ENCODE peak calls at places on chromosomes 6 and 20, in five cellular contexts. One of them, this sample, is unnamed.

GRCh38 chr20:17971571-17972013 is 2.8 kb downstream of the MGME1 start:
- DNase-seq in progenitor cell of endocrine pancreas: no peak
- DNase-seq in Daoy: no peak
- DNase-seq in epithelial cell of esophagus: no peak
- DNase-seq in stimulated activated CD8-positive, alpha-beta memory T cell treated with anti-CD3 and anti-CD28 coated beads, Interleukin-7, amount 100 ng/mL, for 1 hour: no peak
- DNase-seq in this sample: no peak

GRCh38 chr6:85579581-85579980 is 14.1 kb downstream of the SNX14 start:
- DNase-seq in epithelial cell of esophagus: no peak
- DNase-seq in stimulated activated CD8-positive, alpha-beta memory T cell treated with anti-CD3 and anti-CD28 coated beads, Interleukin-7, amount 100 ng/mL, for 1 hour: no peak
- DNase-seq in Daoy: no peak
- DNase-seq in progenitor cell of endocrine pancreas: no peak
- DNase-seq in this sample: no peak

GRCh38 chr6:39882567-39882953 is 51.7 kb downstream of the MOCS1 start:
- DNase-seq in epithelial cell of esophagus: no peak
- DNase-seq in Daoy: peak; percentile 89
- DNase-seq in progenitor cell of endocrine pancreas: no peak
- DNase-seq in stimulated activated CD8-positive, alpha-beta memory T cell treated with anti-CD3 and anti-CD28 coated beads, Interleukin-7, amount 100 ng/mL, for 1 hour: no peak
- DNase-seq in this sample: no peak

GRCh38 chr6:32603888-32604287 is 14.2 kb upstream of the HLA-DRB1 start:
- DNase-seq in Daoy: no peak
- DNase-seq in progenitor cell of endocrine pancreas: no peak
- DNase-seq in epithelial cell of esophagus: no peak
- DNase-seq in stimulated activated CD8-positive, alpha-beta memory T cell treated with anti-CD3 and anti-CD28 coated beads, Interleukin-7, amount 100 ng/mL, for 1 hour: no peak
- DNase-seq in this sample: no peak

GRCh38 chr6:11702039-11702795 is 76.4 kb downstream of the ADTRP start:
- DNase-seq in progenitor cell of endocrine pancreas: no peak
- DNase-seq in stimulated activated CD8-positive, alpha-beta memory T cell treated with anti-CD3 and anti-CD28 coated beads, Interleukin-7, amount 100 ng/mL, for 1 hour: no peak
- DNase-seq in epithelial cell of esophagus: peak; percentile 86
- DNase-seq in Daoy: peak; percentile 66
- DNase-seq in this sample: no peak

GRCh38 chr20:46681032-46681854 is 8.0 kb downstream of the TP53RK start:
- DNase-seq in epithelial cell of esophagus: peak; percentile 72
- DNase-seq in progenitor cell of endocrine pancreas: peak; percentile 49
- DNase-seq in Daoy: peak; percentile 41
- DNase-seq in stimulated activated CD8-positive, alpha-beta memory T cell treated with anti-CD3 and anti-CD28 coated beads, Interleukin-7, amount 100 ng/mL, for 1 hour: peak; percentile 36
- DNase-seq in this sample: peak; percentile 66

GRCh38 chr20:1335961-1336698 is 7.2 kb upstream of the SDCBP2 start:
- DNase-seq in Daoy: no peak
- DNase-seq in epithelial cell of esophagus: no peak
- DNase-seq in stimulated activated CD8-positive, alpha-beta memory T cell treated with anti-CD3 and anti-CD28 coated beads, Interleukin-7, amount 100 ng/mL, for 1 hour: no peak
- DNase-seq in progenitor cell of endocrine pancreas: no peak
- DNase-seq in this sample: no peak

GRCh38 chr6:109079981-109080380 is 14.7 kb downstream of the SESN1 start:
- DNase-seq in Daoy: no peak
- DNase-seq in progenitor cell of endocrine pancreas: no peak
- DNase-seq in stimulated activated CD8-positive, alpha-beta memory T cell treated with anti-CD3 and anti-CD28 coated beads, Interleukin-7, amount 100 ng/mL, for 1 hour: no peak
- DNase-seq in epithelial cell of esophagus: no peak
- DNase-seq in this sample: no peak

GRCh38 chr6:12403201-12403826 is 113.2 kb downstream of the EDN1 start:
- DNase-seq in progenitor cell of endocrine pancreas: no peak
- DNase-seq in epithelial cell of esophagus: peak; percentile 79
- DNase-seq in stimulated activated CD8-positive, alpha-beta memory T cell treated with anti-CD3 and anti-CD28 coated beads, Interleukin-7, amount 100 ng/mL, for 1 hour: no peak
- DNase-seq in Daoy: peak; percentile 77
- DNase-seq in this sample: no peak

GRCh38 chr20:28562510-28562898 is 2695.0 kb upstream of the DEFB115 start:
- DNase-seq in progenitor cell of endocrine pancreas: no peak
- DNase-seq in stimulated activated CD8-positive, alpha-beta memory T cell treated with anti-CD3 and anti-CD28 coated beads, Interleukin-7, amount 100 ng/mL, for 1 hour: no peak
- DNase-seq in Daoy: peak; percentile 84
- DNase-seq in epithelial cell of esophagus: no peak
- DNase-seq in this sample: no peak

GRCh38 chr20:63121749-63122405 is 94.1 kb downstream of the YTHDF1 start:
- DNase-seq in stimulated activated CD8-positive, alpha-beta memory T cell treated with anti-CD3 and anti-CD28 coated beads, Interleukin-7, amount 100 ng/mL, for 1 hour: no peak
- DNase-seq in Daoy: no peak
- DNase-seq in progenitor cell of endocrine pancreas: no peak
- DNase-seq in epithelial cell of esophagus: no peak
- DNase-seq in this sample: no peak

GRCh38 chr6:129659167-129659566 is 50.8 kb downstream of the ARHGAP18 start:
- DNase-seq in epithelial cell of esophagus: no peak
- DNase-seq in progenitor cell of endocrine pancreas: no peak
- DNase-seq in Daoy: no peak
- DNase-seq in stimulated activated CD8-positive, alpha-beta memory T cell treated with anti-CD3 and anti-CD28 coated beads, Interleukin-7, amount 100 ng/mL, for 1 hour: no peak
- DNase-seq in this sample: no peak

GRCh38 chr20:19757973-19758887 is at the start of gene RIN2:
- DNase-seq in stimulated activated CD8-positive, alpha-beta memory T cell treated with anti-CD3 and anti-CD28 coated beads, Interleukin-7, amount 100 ng/mL, for 1 hour: no peak
- DNase-seq in Daoy: peak; percentile 89
- DNase-seq in progenitor cell of endocrine pancreas: peak; percentile 96
- DNase-seq in epithelial cell of esophagus: peak; percentile 95
- DNase-seq in this sample: no peak

GRCh38 chr6:163841733-163842132 is 427.2 kb downstream of the QKI start:
- DNase-seq in epithelial cell of esophagus: no peak
- DNase-seq in progenitor cell of endocrine pancreas: no peak
- DNase-seq in stimulated activated CD8-positive, alpha-beta memory T cell treated with anti-CD3 and anti-CD28 coated beads, Interleukin-7, amount 100 ng/mL, for 1 hour: no peak
- DNase-seq in Daoy: no peak
- DNase-seq in this sample: no peak

GRCh38 chr6:89347825-89348224 is 4.7 kb downstream of the UBE2J1 start:
- DNase-seq in progenitor cell of endocrine pancreas: no peak
- DNase-seq in stimulated activated CD8-positive, alpha-beta memory T cell treated with anti-CD3 and anti-CD28 coated beads, Interleukin-7, amount 100 ng/mL, for 1 hour: no peak
- DNase-seq in epithelial cell of esophagus: peak; percentile 10
- DNase-seq in Daoy: no peak
- DNase-seq in this sample: no peak

GRCh38 chr6:148530394-148530923 is 187.8 kb downstream of the SASH1 start:
- DNase-seq in progenitor cell of endocrine pancreas: no peak
- DNase-seq in epithelial cell of esophagus: peak; percentile 46
- DNase-seq in stimulated activated CD8-positive, alpha-beta memory T cell treated with anti-CD3 and anti-CD28 coated beads, Interleukin-7, amount 100 ng/mL, for 1 hour: no peak
- DNase-seq in Daoy: peak; percentile 85
- DNase-seq in this sample: no peak

GRCh38 chr6:43842231-43842794 is 72.3 kb downstream of the VEGFA start:
- DNase-seq in epithelial cell of esophagus: no peak
- DNase-seq in Daoy: peak; percentile 54
- DNase-seq in progenitor cell of endocrine pancreas: no peak
- DNase-seq in stimulated activated CD8-positive, alpha-beta memory T cell treated with anti-CD3 and anti-CD28 coated beads, Interleukin-7, amount 100 ng/mL, for 1 hour: no peak
- DNase-seq in this sample: no peak

GRCh38 chr20:896626-897025 is 19.5 kb downstream of the ANGPT4 start:
- DNase-seq in stimulated activated CD8-positive, alpha-beta memory T cell treated with anti-CD3 and anti-CD28 coated beads, Interleukin-7, amount 100 ng/mL, for 1 hour: no peak
- DNase-seq in epithelial cell of esophagus: no peak
- DNase-seq in Daoy: no peak
- DNase-seq in progenitor cell of endocrine pancreas: no peak
- DNase-seq in this sample: no peak

GRCh38 chr6:8192067-8192466 is 89.7 kb upstream of the EEF1E1 start:
- DNase-seq in Daoy: no peak
- DNase-seq in epithelial cell of esophagus: no peak
- DNase-seq in progenitor cell of endocrine pancreas: no peak
- DNase-seq in stimulated activated CD8-positive, alpha-beta memory T cell treated with anti-CD3 and anti-CD28 coated beads, Interleukin-7, amount 100 ng/mL, for 1 hour: no peak
- DNase-seq in this sample: no peak

GRCh38 chr6:13009465-13009864 is 292.9 kb downstream of the PHACTR1 start:
- DNase-seq in progenitor cell of endocrine pancreas: no peak
- DNase-seq in epithelial cell of esophagus: no peak
- DNase-seq in stimulated activated CD8-positive, alpha-beta memory T cell treated with anti-CD3 and anti-CD28 coated beads, Interleukin-7, amount 100 ng/mL, for 1 hour: no peak
- DNase-seq in Daoy: no peak
- DNase-seq in this sample: no peak

GRCh38 chr6:82022614-82023102 is 224.9 kb downstream of the IBTK start:
- DNase-seq in progenitor cell of endocrine pancreas: no peak
- DNase-seq in stimulated activated CD8-positive, alpha-beta memory T cell treated with anti-CD3 and anti-CD28 coated beads, Interleukin-7, amount 100 ng/mL, for 1 hour: no peak
- DNase-seq in epithelial cell of esophagus: peak; percentile 93
- DNase-seq in Daoy: peak; percentile 81
- DNase-seq in this sample: no peak

GRCh38 chr6:30844118-30844535 is 40.2 kb upstream of the DDR1 start:
- DNase-seq in Daoy: peak; percentile 26
- DNase-seq in stimulated activated CD8-positive, alpha-beta memory T cell treated with anti-CD3 and anti-CD28 coated beads, Interleukin-7, amount 100 ng/mL, for 1 hour: no peak
- DNase-seq in progenitor cell of endocrine pancreas: no peak
- DNase-seq in epithelial cell of esophagus: no peak
- DNase-seq in this sample: no peak

GRCh38 chr20:33373735-33374605 is 27.3 kb downstream of the CDK5RAP1 start:
- DNase-seq in epithelial cell of esophagus: peak; percentile 48
- DNase-seq in stimulated activated CD8-positive, alpha-beta memory T cell treated with anti-CD3 and anti-CD28 coated beads, Interleukin-7, amount 100 ng/mL, for 1 hour: no peak
- DNase-seq in progenitor cell of endocrine pancreas: no peak
- DNase-seq in Daoy: peak; percentile 43
- DNase-seq in this sample: no peak

GRCh38 chr6:150723056-150723658 is 123.5 kb downstream of the PLEKHG1 start:
- DNase-seq in epithelial cell of esophagus: no peak
- DNase-seq in Daoy: peak; percentile 52
- DNase-seq in progenitor cell of endocrine pancreas: no peak
- DNase-seq in stimulated activated CD8-positive, alpha-beta memory T cell treated with anti-CD3 and anti-CD28 coated beads, Interleukin-7, amount 100 ng/mL, for 1 hour: no peak
- DNase-seq in this sample: no peak

GRCh38 chr6:13417431-13417830 is 70.0 kb downstream of the GFOD1 start:
- DNase-seq in Daoy: no peak
- DNase-seq in progenitor cell of endocrine pancreas: no peak
- DNase-seq in epithelial cell of esophagus: no peak
- DNase-seq in stimulated activated CD8-positive, alpha-beta memory T cell treated with anti-CD3 and anti-CD28 coated beads, Interleukin-7, amount 100 ng/mL, for 1 hour: no peak
- DNase-seq in this sample: no peak

GRCh38 chr6:132131777-132132176 is 180.6 kb upstream of the CCN2 start:
- DNase-seq in progenitor cell of endocrine pancreas: no peak
- DNase-seq in Daoy: peak; percentile 98
- DNase-seq in stimulated activated CD8-positive, alpha-beta memory T cell treated with anti-CD3 and anti-CD28 coated beads, Interleukin-7, amount 100 ng/mL, for 1 hour: no peak
- DNase-seq in epithelial cell of esophagus: peak; percentile 99
- DNase-seq in this sample: no peak

GRCh38 chr6:82833481-82833880 is 232.2 kb downstream of the UBE3D start:
- DNase-seq in progenitor cell of endocrine pancreas: no peak
- DNase-seq in stimulated activated CD8-positive, alpha-beta memory T cell treated with anti-CD3 and anti-CD28 coated beads, Interleukin-7, amount 100 ng/mL, for 1 hour: no peak
- DNase-seq in epithelial cell of esophagus: no peak
- DNase-seq in Daoy: no peak
- DNase-seq in this sample: no peak

This sample was measured in HL-60.